ENCODE peak calls at places on chromosomes 7 and 10, in five cellular contexts. J is PC-3; Y is uterus; H is thoracic aorta; W is naive thymus-derived CD4-positive, alpha-beta T cell. E is an unnamed sample.

GRCh38 chr10:56090914-56091540 is 270.0 kb downstream of the ZWINT start:
- DNase-seq in J (no peak), Y (no peak), H (no peak), W (no peak), E (no peak)

GRCh38 chr10:91115618-91116390 is 104.7 kb upstream of the PCGF5 start:
- DNase-seq in J (no peak), Y (no peak), H (no peak), W (no peak), E (no peak)

GRCh38 chr10:63547628-63548356 is 26.6 kb downstream of the REEP3 start:
- DNase-seq in J (no peak), Y (no peak), H (no peak), W (no peak), E (no peak)

GRCh38 chr10:94423627-94424026 is 21.3 kb downstream of the TBC1D12 start:
- DNase-seq in J (no peak), Y (no peak), H (no peak), W (no peak), E (no peak)

GRCh38 chr7:3791327-3791726 is 490.3 kb downstream of the SDK1 start:
- DNase-seq in J (no peak), Y (no peak), H (no peak), W (no peak), E (no peak)

GRCh38 chr7:42560866-42561265 is 323.9 kb upstream of the GLI3 start:
- DNase-seq in J (no peak), Y (no peak), H (no peak), W (no peak), E (no peak)

GRCh38 chr10:102744374-102745051 is 765 bp downstream of the WBP1L start:
- DNase-seq in J (no peak), Y (no peak), H (no peak), W (no peak), E (no peak)

GRCh38 chr7:83410989-83411591 is 237.8 kb downstream of the SEMA3E start:
- DNase-seq in J (peak), Y (no peak), H (no peak), W (no peak), E (peak)

GRCh38 chr10:48501806-48502771 is 102.8 kb downstream of the ARHGAP22 start:
- DNase-seq in J (no peak), Y (no peak), H (no peak), W (no peak), E (no peak)

GRCh38 chr7:127940365-127941160 is 90.7 kb downstream of the LRRC4 start:
- DNase-seq in J (no peak), Y (no peak), H (no peak), W (no peak), E (no peak)

GRCh38 chr7:26046150-26046549 is 105.8 kb upstream of the NFE2L3 start:
- DNase-seq in J (no peak), Y (no peak), H (no peak), W (no peak), E (no peak)

GRCh38 chr10:35574924-35575352 is 30.2 kb upstream of the GJD4 start:
- DNase-seq in J (peak), Y (no peak), H (no peak), W (no peak), E (no peak)

GRCh38 chr7:106257752-106258151 is 27.0 kb downstream of the NAMPT start:
- DNase-seq in J (no peak), Y (no peak), H (no peak), W (no peak), E (no peak)
- H3K27ac ChIP-seq in J (no peak), Y (no peak), H (no peak), W (no peak), E (no peak)

GRCh38 chr7:44872787-44873186 is 12.5 kb downstream of the PURB start:
- DNase-seq in J (no peak), Y (no peak), H (no peak), W (no peak), E (no peak)

DNA sequence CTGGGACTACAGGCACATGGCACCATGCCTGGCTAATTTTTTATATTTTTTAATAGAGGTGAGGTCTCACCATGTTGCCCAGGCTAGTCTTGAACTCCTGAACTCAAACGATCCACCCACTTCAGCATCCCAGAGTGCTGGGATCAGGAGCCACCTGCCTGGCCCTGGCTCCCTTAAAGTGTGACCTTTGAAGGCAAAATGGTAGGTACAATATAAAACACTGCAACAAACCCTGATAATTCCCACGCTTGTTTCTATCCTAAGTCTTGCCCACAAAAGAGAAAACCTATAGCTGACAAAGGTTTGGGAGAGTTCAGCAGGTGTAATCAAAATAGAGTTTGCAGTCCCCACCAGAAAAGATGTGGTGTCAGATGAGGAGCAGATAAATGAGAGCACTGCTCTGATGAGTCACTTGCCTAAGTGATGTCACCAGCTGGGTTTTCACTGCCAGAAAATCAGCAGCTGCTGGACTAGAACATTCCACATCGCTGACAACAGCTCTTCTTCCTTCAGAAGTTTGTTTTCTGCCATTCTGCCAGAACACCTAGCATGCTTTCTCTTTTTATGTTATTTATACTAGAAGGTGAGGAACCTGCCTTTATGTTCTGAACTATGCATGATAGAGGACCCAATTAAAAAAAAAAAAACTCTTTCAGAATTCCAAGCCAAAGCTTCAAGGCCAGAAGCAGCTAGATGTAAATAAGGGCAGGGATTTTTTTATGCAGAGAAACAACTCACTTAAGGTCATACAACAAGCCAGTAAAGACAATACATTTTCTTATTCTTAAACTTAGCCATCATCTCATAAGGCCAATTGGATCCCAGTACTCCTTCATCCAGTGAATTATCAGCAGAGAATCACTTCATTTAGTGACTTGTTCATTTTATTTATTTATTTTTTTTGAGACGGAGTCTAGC is 18.0 kb downstream of the PURB start:
- DNase-seq in J (peak), Y (no peak), H (no peak), W (no peak), E (no peak)
- H3K27ac ChIP-seq in J (no peak), Y (peak), H (no peak), W (no peak), E (no peak)

GRCh38 chr10:117346574-117346973 is 28.7 kb downstream of the PDZD8 start:
- DNase-seq in J (no peak), Y (no peak), H (no peak), W (no peak), E (no peak)

GRCh38 chr10:117341061-117341460 is 34.2 kb downstream of the PDZD8 start:
- DNase-seq in J (no peak), Y (no peak), H (no peak), W (no peak), E (no peak)

GRCh38 chr10:117342638-117343037 is 32.6 kb downstream of the PDZD8 start:
- DNase-seq in J (peak), Y (no peak), H (no peak), W (no peak), E (no peak)

GRCh38 chr10:117348236-117348635 is 27.0 kb downstream of the PDZD8 start:
- DNase-seq in J (no peak), Y (no peak), H (no peak), W (no peak), E (no peak)

GRCh38 chr10:117345143-117345542 is 30.1 kb downstream of the PDZD8 start:
- DNase-seq in J (no peak), Y (no peak), H (no peak), W (no peak), E (no peak)
- H3K27ac ChIP-seq in J (no peak), Y (no peak), H (no peak), W (no peak), E (no peak)

DNA sequence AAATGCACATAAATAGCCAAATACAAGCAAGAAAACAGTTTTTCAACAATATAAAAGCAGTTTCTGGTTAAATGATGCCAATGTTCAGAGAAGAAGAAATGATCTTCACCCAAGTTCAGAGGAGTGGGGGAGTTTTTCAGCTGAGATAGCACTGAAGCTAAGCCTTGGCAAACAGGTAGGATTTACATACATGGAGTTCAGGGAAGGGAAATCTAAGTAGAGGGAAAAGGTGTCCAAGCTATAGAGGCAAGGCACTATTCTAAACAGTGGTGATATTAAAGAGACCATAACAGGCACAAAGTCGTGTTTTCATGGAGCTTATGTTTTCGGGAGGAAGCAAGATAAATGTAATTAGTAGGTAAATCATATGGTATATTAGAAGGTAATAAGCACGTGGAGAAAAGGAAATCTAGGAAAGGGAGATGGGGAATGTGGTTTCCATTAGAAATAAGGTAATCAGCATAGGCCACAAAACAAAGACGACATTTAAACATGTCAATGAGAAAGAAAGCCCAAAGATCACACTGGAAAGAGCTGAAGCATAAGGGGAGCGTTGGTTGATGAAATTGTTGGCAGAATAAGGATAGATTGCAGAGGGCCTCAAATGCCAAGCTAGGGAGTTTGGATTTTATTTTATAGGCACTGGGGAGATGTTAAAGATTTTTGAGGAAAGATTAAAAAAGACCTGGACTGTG is 704.3 kb downstream of the MAGI2 start:
- DNase-seq in J (no peak), Y (no peak), H (no peak), W (no peak), E (no peak)
- H3K27ac ChIP-seq in J (no peak), Y (no peak), H (no peak), W (no peak), E (no peak)

GRCh38 chr7:55174856-55175255 is 156.0 kb downstream of the EGFR start:
- DNase-seq in J (no peak), Y (no peak), H (no peak), W (no peak), E (no peak)
- H3K27ac ChIP-seq in J (no peak), Y (no peak), H (no peak), W (no peak), E (no peak)

GRCh38 chr7:24975172-24975571 is 4.8 kb downstream of the OSBPL3 start:
- DNase-seq in J (no peak), Y (no peak), H (no peak), W (no peak), E (no peak)
- H3K27ac ChIP-seq in J (no peak), Y (no peak), H (no peak), W (no peak), E (no peak)

GRCh38 chr10:44389556-44389955 is 4.7 kb upstream of the CXCL12 start:
- DNase-seq in J (no peak), Y (no peak), H (no peak), W (no peak), E (no peak)

GRCh38 chr10:44389150-44389549 is 4.3 kb upstream of the CXCL12 start:
- DNase-seq in J (no peak), Y (peak), H (no peak), W (no peak), E (no peak)

GRCh38 chr10:44388641-44389040 is 3.7 kb upstream of the CXCL12 start:
- DNase-seq in J (no peak), Y (peak), H (no peak), W (no peak), E (no peak)

GRCh38 chr10:44386546-44387052 is 1.7 kb upstream of the CXCL12 start:
- DNase-seq in J (peak), Y (peak), H (no peak), W (no peak), E (no peak)

DNA sequence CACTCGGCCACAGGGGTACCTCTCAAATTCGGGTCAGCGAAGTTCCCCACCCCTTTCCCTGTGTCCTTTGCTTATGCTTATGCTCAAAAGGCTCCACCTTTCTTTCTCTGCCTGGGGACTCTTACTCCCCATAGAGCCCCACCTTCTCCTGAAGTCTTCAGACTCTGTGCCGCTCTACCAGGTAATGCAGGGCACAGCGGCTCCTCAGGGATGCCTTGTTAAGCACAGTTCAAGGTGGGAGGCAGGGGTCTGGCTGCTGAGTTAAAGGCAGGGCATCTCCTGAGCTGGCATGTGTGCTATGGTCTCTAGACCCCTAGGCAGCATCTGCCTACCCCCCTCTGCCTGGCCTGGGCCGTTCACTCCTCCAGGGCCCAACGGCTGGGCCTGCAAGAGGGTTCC is 3.0 kb upstream of the CXCL12 start:
- DNase-seq in J (no peak), Y (peak), H (no peak), W (no peak), E (no peak)
- H3K27ac ChIP-seq in J (no peak), Y (no peak), H (no peak), W (no peak), E (no peak)

E was measured in substantia nigra.